ENCODE peak calls at places on chromosomes 13 and 19, in five cellular contexts. B is PC-9, G is EL, R is heart right ventricle, I is endothelial cell. T is an unnamed sample.

GRCh38 chr19:33804021-33804799 is 7.5 kb downstream of the KCTD15 start:
- DNase-seq in G (peak; percentile 40), B (peak; percentile 14), R (peak; percentile 77), I (no peak), T (peak; percentile 27)

GRCh38 chr13:19153782-19154450 is 27.7 kb downstream of the TUBA3C start:
- DNase-seq in R (no peak), G (no peak), I (no peak), B (no peak), T (no peak)

GRCh38 chr19:12126707-12127106 is 13.4 kb downstream of the ZNF20 start:
- DNase-seq in B (no peak), R (no peak), I (no peak), G (no peak), T (no peak)

GRCh38 chr13:30464496-30465351 is 1.0 kb downstream of the HMGB1 start:
- DNase-seq in B (peak; percentile 47), I (peak; percentile 72), G (peak; percentile 78), R (peak; percentile 84), T (peak; percentile 64)

GRCh38 chr13:30124131-30124768 is 183.1 kb downstream of the KATNAL1 start:
- DNase-seq in B (no peak), I (no peak), G (no peak), R (no peak), T (no peak)

GRCh38 chr13:31043891-31044657 is 111.6 kb downstream of the TEX26 start:
- DNase-seq in G (peak; percentile 79), R (peak; percentile 70), I (peak; percentile 81), B (peak; percentile 73), T (peak; percentile 84)

GRCh38 chr19:39752390-39752789 is 14.6 kb upstream of the CLC start:
- DNase-seq in G (no peak), I (no peak), R (no peak), B (no peak), T (no peak)

GRCh38 chr19:39514840-39515550 is at the start of gene SELENOV:
- DNase-seq in R (no peak), I (peak; percentile 35), G (no peak), B (no peak), T (no peak)

GRCh38 chr19:6222884-6223283 is 56.9 kb downstream of the MLLT1 start:
- DNase-seq in R (no peak), I (no peak), G (no peak), B (no peak), T (no peak)

GRCh38 chr19:5338661-5339469 is 1.7 kb downstream of the PTPRS start:
- DNase-seq in I (no peak), R (no peak), G (peak; percentile 16), B (no peak), T (no peak)

GRCh38 chr13:100442095-100442832 is 146.3 kb downstream of the GGACT start:
- DNase-seq in R (no peak), I (no peak), G (no peak), B (no peak), T (no peak)

GRCh38 chr19:14407889-14408640 is 11.1 kb downstream of the DDX39A start:
- DNase-seq in B (no peak), G (no peak), R (no peak), I (no peak), T (no peak)

GRCh38 chr19:7665076-7665475 is 3.8 kb upstream of the RETN start:
- DNase-seq in B (no peak), R (no peak), I (no peak), G (no peak), T (no peak)

T was measured in posterior cingulate gyrus.